ENCODE peak calls at places on chromosomes 3 and 15, in four cellular contexts. G is K562, N is H1, F is HepG2. E is an unnamed sample.

GRCh38 chr15:70314652-70315051 is 216.9 kb upstream of the TLE3 start:
- DNase-seq in G (no peak), N (no peak), F (no peak), E (no peak)

GRCh38 chr3:50269977-50270413 is 1.0 kb downstream of the SEMA3B start:
- DNase-seq in G (no peak), N (no peak), F (no peak), E (no peak)

GRCh38 chr3:23314981-23315805 is 112.1 kb downstream of the UBE2E2 start:
- DNase-seq in G (no peak), N (no peak), F (no peak), E (no peak)

GRCh38 chr3:12420393-12420792 is 63.9 kb upstream of the TSEN2 start:
- DNase-seq in G (no peak), N (no peak), F (no peak), E (no peak)

GRCh38 chr3:145370870-145371269 is 790.1 kb downstream of the PLOD2 start:
- DNase-seq in G (no peak), N (no peak), F (no peak), E (no peak)

GRCh38 chr3:126745760-126746394 is 41.8 kb downstream of the CHCHD6 start:
- DNase-seq in G (no peak), N (no peak), F (no peak), E (no peak)

GRCh38 chr3:122382888-122383666 is at the start of gene MIX23:
- DNase-seq in G (peak), N (peak), F (peak), E (peak)

GRCh38 chr3:24562874-24563273 is 68.2 kb upstream of the THRB start:
- DNase-seq in G (no peak), N (no peak), F (no peak), E (no peak)

GRCh38 chr3:80097674-80098073 is 329.9 kb upstream of the ROBO1 start:
- DNase-seq in G (no peak), N (no peak), F (no peak), E (no peak)

GRCh38 chr15:96327155-96327741 is 3.3 kb upstream of the NR2F2 start:
- DNase-seq in G (peak), N (no peak), F (peak), E (peak)

GRCh38 chr3:170483485-170484262 is 65.0 kb downstream of the CLDN11 start:
- DNase-seq in G (peak), N (peak), F (peak), E (no peak)

GRCh38 chr15:68054658-68055223 is 626 bp downstream of the PIAS1 start:
- DNase-seq in G (peak), N (peak), F (peak), E (no peak)

GRCh38 chr3:125001557-125002413 is 54.0 kb downstream of the HEG1 start:
- DNase-seq in G (no peak), N (no peak), F (peak), E (no peak)

GRCh38 chr3:37967252-37967881 is 23.2 kb upstream of the VILL start:
- DNase-seq in G (peak), N (peak), F (peak), E (no peak)

DNA sequence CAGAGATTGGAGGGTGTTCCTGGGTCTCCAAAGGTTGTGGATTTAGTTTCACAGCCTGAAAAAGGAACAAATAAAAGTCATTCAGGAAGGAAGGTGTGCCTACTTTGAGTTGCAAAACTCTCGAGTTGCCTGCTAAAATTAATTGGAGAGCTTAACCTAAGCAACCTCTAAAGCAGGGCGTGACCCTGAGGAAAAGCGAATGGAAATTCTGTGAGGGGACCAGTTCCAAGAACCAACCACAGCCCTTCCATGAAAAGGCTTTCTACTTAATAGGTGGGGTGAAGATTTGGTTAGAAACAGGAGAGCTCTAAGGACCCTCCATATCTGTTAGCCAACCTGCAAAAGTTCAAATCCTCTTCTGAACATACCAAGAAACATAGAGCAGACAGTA is 1.5 kb downstream of the CD80 start:
- DNase-seq in G (peak), N (no peak), F (no peak), E (no peak)
- TF ChIP-seq CBX5 in G (no peak), N (no peak), F (no peak), E (no peak)

GRCh38 chr3:42043116-42043796 is 47.9 kb upstream of the TRAK1 start:
- DNase-seq in G (no peak), N (peak), F (peak), E (no peak)
- H3K4me3 ChIP-seq in G (no peak), N (peak), F (peak), E (no peak)

DNA sequence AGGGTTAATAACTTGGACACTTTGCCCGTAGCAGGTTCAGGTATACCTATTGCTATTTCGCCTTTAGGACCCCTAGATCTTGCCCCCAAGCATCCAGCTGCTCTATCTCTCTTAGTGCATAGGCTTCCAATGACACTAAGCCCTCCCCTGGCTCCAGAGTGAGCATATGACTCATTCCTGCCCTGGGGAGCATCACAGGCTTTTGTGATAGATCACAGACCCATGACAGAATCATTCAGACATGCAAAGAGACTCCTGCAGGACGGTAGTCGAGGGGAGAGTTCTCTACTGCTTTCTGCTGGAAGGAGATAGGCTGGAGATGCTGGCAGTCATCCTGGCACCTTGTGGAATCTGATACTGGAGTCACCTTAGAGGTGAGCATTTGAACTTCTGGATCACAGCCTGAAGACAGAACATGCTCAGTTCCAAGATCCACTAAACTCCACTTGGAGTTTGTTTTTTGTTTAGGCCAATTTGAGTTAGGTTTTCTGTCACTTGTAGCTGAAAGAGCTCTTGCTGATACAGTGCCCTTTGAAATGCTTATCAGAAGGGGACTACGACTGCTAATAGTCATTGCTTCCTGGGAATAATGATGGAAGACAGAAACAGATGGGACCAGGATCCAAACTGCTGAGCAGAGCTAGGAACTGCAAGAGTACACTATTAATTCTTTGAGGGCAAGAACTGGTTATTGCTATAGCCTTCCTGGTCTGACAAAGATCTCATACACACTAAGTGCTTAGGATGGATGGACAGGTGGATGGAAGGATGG is 11.0 kb downstream of the LYSMD2 start:
- DNase-seq in G (peak), N (peak), F (peak), E (no peak)
- TF ChIP-seq CBX5 in G (no peak), N (no peak), F (no peak), E (no peak)

DNA sequence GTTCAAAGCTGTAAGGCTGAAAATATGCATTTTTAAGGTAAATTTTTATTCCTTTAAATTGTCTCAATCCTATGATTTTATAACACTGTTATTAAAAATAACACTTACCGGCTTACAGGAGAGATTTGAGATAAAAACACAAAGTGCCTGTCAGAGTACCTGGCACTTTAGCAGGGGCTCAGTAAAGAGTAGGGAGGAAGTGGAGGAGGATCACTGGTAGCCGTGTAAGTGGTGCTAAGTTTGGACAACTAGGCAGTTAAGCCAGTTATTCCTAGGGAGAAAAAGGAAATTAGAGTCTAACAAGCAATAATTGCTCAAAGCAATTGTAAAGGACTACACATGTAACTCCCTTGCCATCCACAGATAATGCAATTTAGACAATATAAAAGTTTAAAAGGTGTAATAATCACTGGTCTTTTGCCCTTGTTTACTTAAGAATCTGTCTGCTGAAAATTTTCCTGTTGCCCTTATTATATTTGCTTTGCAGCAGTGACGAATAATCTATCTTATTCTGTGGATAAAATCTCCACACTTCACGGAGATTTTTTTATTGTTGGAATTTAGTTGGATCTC is 204.8 kb downstream of the CDIN1 start:
- DNase-seq in G (no peak), N (no peak), F (no peak), E (no peak)
- H3K4me3 ChIP-seq in G (no peak), N (no peak), F (no peak), E (no peak)

DNA sequence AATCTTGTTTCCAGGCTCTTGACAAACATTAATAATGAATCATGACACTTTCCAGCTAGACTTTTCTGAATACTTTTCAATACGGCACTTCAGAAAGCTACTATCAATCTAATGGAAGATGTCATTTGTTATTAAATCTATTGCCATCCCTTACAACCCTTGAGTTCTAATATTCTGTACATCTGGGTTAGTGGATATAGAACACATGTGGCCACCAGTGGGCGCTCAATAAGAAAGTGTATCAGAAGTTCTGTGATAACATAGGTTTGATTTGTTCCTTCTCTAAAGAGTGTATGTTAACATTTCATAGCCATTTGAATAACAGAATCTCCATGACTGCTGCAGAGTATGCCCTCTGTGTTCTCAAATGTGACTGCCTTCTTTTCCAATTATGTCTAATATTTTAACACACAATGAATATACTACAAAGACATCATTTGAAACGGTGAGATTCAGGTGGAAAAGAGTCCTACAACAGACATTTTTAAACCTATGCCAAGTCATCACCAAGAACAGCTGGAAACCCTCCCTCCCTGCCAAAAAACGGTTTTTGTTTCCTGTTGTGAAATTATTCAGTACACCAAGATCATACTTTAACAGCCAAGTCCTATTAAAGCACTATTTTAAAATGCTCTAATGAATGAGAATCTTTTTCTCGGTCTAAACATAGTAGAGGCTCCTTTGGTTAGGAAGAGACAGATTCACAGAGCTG is 22.2 kb downstream of the ALDH1A2 start:
- DNase-seq in G (peak), N (no peak), F (peak), E (no peak)
- TF ChIP-seq CBX5 in G (no peak), N (no peak), F (no peak), E (no peak)

GRCh38 chr3:184360070-184360833 is 1.2 kb downstream of the CLCN2 start:
- DNase-seq in G (no peak), N (no peak), F (no peak), E (no peak)
- H3K4me3 ChIP-seq in G (peak), N (peak), F (peak), E (no peak)

DNA sequence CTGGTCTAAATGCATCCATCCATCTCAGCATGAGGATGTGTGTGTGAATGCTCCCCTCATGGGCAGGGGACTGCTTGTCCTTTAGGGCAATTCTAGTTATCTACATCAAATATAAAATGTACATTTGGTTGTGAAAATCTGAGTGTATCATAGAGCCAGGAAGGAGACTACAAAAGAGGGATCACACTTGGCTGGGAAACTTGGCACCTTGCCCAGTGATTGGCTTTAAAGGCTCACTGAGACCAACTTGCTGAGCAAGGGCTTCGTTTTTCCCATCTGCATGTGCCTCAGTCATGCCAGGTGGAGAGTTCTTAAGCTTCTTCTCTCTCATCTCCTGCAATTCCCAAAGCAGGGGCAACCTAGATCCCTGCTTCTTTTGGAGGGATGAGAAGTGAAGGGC is 5.2 kb downstream of the CAPN3 start:
- DNase-seq in G (no peak), N (no peak), F (no peak), E (no peak)
- TF ChIP-seq CBX5 in G (no peak), N (no peak), F (no peak), E (no peak)

E was measured in GM12878.